ENCODE peak calls at places on chromosomes 3 and 15, in ten cellular contexts. C, W, F, D, Z, U, V, O, L and E are unnamed samples.

GRCh38 chr15:96977886-96978285 is 647.4 kb downstream of the NR2F2 start:
- DNase-seq in F (no peak), U (no peak), V (no peak), Z (no peak), L (no peak), W (no peak), D (no peak), C (no peak), O (no peak), E (no peak)

GRCh38 chr15:32885711-32886110 is 167.9 kb downstream of the GREM1 start:
- DNase-seq in C (no peak), U (no peak), W (no peak), O (no peak), L (no peak), D (no peak), Z (no peak), F (no peak), V (no peak), E (no peak)

GRCh38 chr15:48628832-48629231 is 16.7 kb downstream of the FBN1 start:
- DNase-seq in D (no peak), W (no peak), V (no peak), O (no peak), L (peak), C (no peak), U (no peak), Z (no peak), F (no peak), E (no peak)

GRCh38 chr3:181230258-181230657 is 240.7 kb upstream of the DNAJC19 start:
- DNase-seq in Z (no peak), U (no peak), F (no peak), D (no peak), C (no peak), W (no peak), V (no peak), L (no peak), O (peak), E (no peak)

GRCh38 chr15:31472636-31473383 is 146.2 kb downstream of the KLF13 start:
- DNase-seq in U (no peak), Z (no peak), V (no peak), L (peak), W (peak), O (peak), F (peak), D (peak), C (peak), E (peak)

GRCh38 chr3:126186271-126186670 is 5.9 kb upstream of the ALDH1L1 start:
- DNase-seq in U (no peak), V (no peak), C (no peak), D (no peak), W (no peak), O (no peak), L (no peak), F (no peak), Z (no peak), E (no peak)

GRCh38 chr15:65796610-65797012 is 4.5 kb upstream of the DENND4A start:
- DNase-seq in F (no peak), U (no peak), D (no peak), C (no peak), L (peak), W (no peak), V (no peak), O (no peak), Z (peak), E (no peak)

GRCh38 chr3:13161021-13161759 is 88.0 kb upstream of the IQSEC1 start:
- DNase-seq in W (no peak), C (no peak), Z (no peak), L (no peak), U (peak), F (no peak), V (no peak), D (no peak), O (no peak), E (no peak)

GRCh38 chr15:81889480-81889871 is 156.3 kb downstream of the MEX3B start:
- DNase-seq in L (no peak), F (no peak), U (no peak), C (no peak), W (no peak), O (no peak), D (no peak), V (no peak), Z (no peak), E (no peak)

GRCh38 chr3:173617490-173617889 is 219.9 kb downstream of the NLGN1 start:
- DNase-seq in U (no peak), Z (no peak), W (peak), L (no peak), O (no peak), V (no peak), D (no peak), C (no peak), F (no peak), E (no peak)

GRCh38 chr3:12977117-12977808 is 96.0 kb downstream of the IQSEC1 start:
- DNase-seq in W (no peak), U (no peak), F (no peak), D (no peak), O (no peak), C (no peak), Z (no peak), L (no peak), V (no peak), E (no peak)

GRCh38 chr3:149227591-149228268 is 6.1 kb upstream of the CP start:
- DNase-seq in W (no peak), D (no peak), U (no peak), O (no peak), C (no peak), Z (no peak), V (no peak), L (peak), F (no peak), E (no peak)

GRCh38 chr3:181838940-181839914 is 127.5 kb downstream of the SOX2 start:
- DNase-seq in Z (no peak), F (no peak), C (no peak), L (no peak), W (no peak), V (peak), D (no peak), U (no peak), O (peak), E (no peak)

GRCh38 chr15:57496946-57497944 is 94.5 kb upstream of the MYZAP start:
- DNase-seq in D (no peak), U (no peak), F (peak), L (no peak), C (no peak), O (no peak), V (no peak), W (no peak), Z (peak), E (no peak)

DNA sequence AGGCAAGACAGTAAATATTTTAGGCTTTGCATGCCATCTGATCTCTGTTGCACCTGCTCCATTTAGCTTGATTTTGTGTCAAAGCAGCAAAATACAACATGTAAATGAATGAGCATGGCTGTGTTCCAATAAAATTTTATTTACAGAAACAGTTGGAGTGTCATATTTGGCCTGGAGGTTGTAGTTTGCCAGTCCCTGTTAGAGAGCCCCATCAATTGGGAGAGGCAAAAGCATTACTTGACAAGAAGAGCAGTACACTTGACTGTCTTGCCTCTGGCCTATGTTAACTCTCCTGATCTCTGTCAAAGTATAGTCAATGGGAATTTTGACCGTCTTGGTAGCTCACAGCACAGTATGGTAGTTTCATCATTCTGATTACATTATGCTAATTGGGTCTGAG is 35.4 kb downstream of the SLC28A2 start:
- DNase-seq in O (no peak), C (no peak), F (no peak), D (no peak), Z (no peak), V (no peak), W (no peak), L (no peak), U (no peak), E (no peak)
- TF ChIP-seq CTCF in O (no peak), C (no peak), F (no peak), D (no peak), Z (no peak), V (no peak), W (no peak), L (no peak), U (no peak), E (no peak)

DNA sequence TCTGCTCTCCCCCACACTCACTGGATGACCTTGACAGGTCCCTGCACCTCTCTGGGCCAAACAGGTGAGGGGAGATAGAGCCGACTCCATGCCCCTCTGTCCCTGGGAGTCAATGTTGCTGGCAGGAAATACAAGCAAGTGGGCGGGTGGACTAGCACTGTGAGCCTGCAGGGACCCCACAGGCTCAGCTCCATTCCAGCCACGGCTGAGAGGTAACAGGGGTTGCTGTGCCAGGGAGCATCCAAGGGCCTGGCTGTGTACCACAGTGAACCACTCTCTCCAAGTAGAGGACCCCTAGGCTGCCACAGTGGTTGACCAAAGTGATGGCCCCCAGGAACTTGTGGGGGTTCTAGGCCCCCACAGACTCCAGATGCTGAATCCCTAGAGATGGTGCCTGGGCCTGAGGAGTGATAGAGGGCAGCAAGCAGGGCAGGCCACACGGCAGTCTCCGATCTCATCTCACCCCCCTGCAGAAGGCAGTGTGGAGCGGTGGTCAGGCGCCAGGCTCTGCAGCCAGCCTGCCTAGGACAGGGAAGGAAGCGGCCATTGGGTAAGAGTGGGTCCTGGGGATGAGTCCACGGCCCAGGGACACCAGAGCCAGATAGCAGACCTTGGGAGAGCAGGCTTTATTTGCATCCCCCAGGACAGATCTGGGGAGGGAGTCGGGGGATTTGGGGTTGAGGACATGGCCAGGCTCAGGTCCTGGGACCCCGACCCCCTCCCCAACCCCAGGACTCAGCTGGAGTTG is 3.2 kb downstream of the TNNC1 start:
- DNase-seq in Z (no peak), O (no peak), C (no peak), F (no peak), W (no peak), D (no peak), U (no peak), V (no peak), L (no peak), E (no peak)
- TF ChIP-seq CTCF in Z (no peak), O (no peak), C (no peak), F (no peak), W (no peak), D (no peak), U (no peak), V (no peak), L (no peak), E (no peak)

GRCh38 chr3:194287977-194288706 is 63.0 kb downstream of the CPN2 start:
- DNase-seq in C (no peak), Z (no peak), V (no peak), W (no peak), U (no peak), F (no peak), O (no peak), D (no peak), L (no peak), E (no peak)
- TF ChIP-seq CTCF in C (no peak), Z (no peak), V (no peak), W (no peak), U (peak), F (no peak), O (no peak), D (no peak), L (no peak), E (no peak)

GRCh38 chr15:85454403-85454802 is 74.0 kb downstream of the AKAP13 start:
- DNase-seq in D (no peak), F (no peak), U (no peak), O (no peak), W (no peak), L (no peak), C (no peak), V (no peak), Z (no peak), E (no peak)
- TF ChIP-seq CTCF in D (peak), F (no peak), U (no peak), O (no peak), W (no peak), L (no peak), C (no peak), V (peak), Z (no peak), E (no peak)

GRCh38 chr3:152321806-152322377 is 53.2 kb downstream of the MBNL1 start:
- DNase-seq in D (no peak), V (no peak), Z (no peak), F (no peak), L (no peak), C (no peak), W (no peak), O (no peak), U (no peak), E (no peak)
- TF ChIP-seq CTCF in D (no peak), V (no peak), Z (no peak), F (no peak), L (no peak), C (no peak), W (no peak), O (no peak), U (no peak), E (no peak)

DNA sequence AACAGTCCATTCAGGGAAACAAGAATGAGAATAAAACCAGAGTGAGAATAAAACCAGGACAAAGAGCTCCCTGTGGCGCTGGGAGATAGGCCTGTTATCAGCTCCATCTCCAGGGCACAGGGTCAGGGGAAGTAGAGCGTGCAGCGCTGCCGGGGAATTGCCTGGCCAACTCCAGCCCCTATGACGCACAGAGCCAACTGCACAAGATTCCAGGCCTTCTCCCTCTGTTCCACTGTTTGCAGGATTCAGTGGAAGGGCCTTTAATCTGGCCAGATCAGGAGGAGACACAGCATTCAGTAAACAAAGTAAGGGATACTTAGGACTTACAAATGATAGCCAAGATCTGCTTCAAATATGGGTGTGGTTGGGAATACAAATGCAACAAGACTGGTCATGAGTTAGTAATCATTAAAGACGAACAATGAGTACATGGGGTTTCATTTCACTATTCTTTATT is 49.4 kb downstream of the ITGB5 start:
- DNase-seq in O (no peak), Z (peak), V (no peak), D (no peak), W (peak), L (peak), C (no peak), U (no peak), F (no peak), E (no peak)
- TF ChIP-seq CTCF in O (no peak), Z (no peak), V (no peak), D (no peak), W (no peak), L (no peak), C (no peak), U (no peak), F (no peak), E (no peak)

DNA sequence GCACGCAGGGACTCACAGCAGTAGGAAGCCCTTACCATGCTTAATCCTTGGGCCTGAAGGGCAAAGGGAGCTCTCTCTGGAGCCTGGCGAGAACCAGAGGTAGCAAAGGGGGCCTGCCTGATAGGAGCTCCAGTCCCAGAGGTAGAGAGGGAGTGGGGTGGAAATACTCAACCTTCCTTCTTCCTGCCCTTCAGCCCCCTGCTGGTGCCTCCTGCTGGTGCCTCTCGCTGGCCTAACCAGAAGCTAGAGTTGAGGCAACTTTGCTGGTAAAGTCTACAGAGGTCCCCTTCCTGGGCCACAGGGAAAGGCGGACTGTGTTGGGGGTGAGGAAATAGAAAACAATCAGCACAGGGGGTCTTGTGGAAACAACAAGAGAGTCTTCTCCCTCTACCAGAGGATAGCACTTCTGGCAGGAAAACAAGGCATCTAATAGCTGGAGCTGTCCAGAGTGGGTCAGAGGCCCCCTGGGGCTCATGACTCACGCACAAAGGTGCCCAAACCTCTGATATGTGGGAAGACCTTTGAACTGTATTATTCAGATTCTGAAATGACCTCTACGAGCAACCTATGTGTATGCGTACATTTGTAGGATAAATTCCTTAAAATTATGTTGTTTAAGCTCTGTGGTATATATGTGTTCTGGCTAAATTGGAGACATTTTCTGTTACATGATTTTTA is 133.8 kb downstream of the LRRC28 start:
- DNase-seq in D (no peak), C (no peak), Z (no peak), L (peak), F (no peak), V (no peak), O (no peak), U (no peak), W (no peak), E (peak)
- TF ChIP-seq CTCF in D (no peak), C (no peak), Z (no peak), L (peak), F (no peak), V (peak), O (peak), U (no peak), W (no peak), E (no peak)